ENCODE peak calls at places on chromosomes 4 and X, in ten cellular contexts. O is bronchial epithelial cell; X is foreskin fibroblast; N is fibroblast of mammary gland; W is CD4-positive, alpha-beta T cell; K is epithelial cell of proximal tubule; R is brain microvascular endothelial cell; H is choroid plexus epithelial cell; E is breast epithelium; L is nephron progenitor cell. M is an unnamed sample.

GRCh38 chrX:36957425-36958328 is 50.5 kb upstream of the FAM47C start:
- DNase-seq in X (no peak), L (peak), K (no peak), R (no peak), H (no peak), W (no peak), E (no peak), O (no peak), N (no peak), M (no peak)

GRCh38 chr4:149223659-149224058 is 592.0 kb downstream of the IQCM start:
- DNase-seq in W (no peak), K (no peak), L (no peak), X (no peak), R (no peak), E (no peak), H (peak), O (peak), N (peak), M (no peak)

GRCh38 chrX:106862972-106863688 is 40.0 kb downstream of the RIPPLY1 start:
- DNase-seq in X (peak), R (peak), E (no peak), W (no peak), O (peak), K (no peak), N (peak), H (peak), L (peak), M (no peak)

GRCh38 chr4:37825943-37826281 is 574 bp upstream of the PGM2 start:
- DNase-seq in X (no peak), E (no peak), K (peak), N (no peak), L (no peak), H (no peak), O (no peak), R (peak), W (no peak), M (no peak)

GRCh38 chr4:86536166-86536565 is 57.9 kb upstream of the PTPN13 start:
- DNase-seq in N (no peak), W (no peak), L (no peak), X (peak), R (no peak), O (no peak), E (no peak), K (no peak), H (peak), M (no peak)

GRCh38 chr4:122576261-122577188 is 44.3 kb downstream of the IL21 start:
- DNase-seq in L (no peak), N (peak), K (peak), E (no peak), X (peak), W (no peak), R (peak), O (peak), H (peak), M (no peak)

GRCh38 chr4:60463846-60464502 is 736.2 kb upstream of the ADGRL3 start:
- DNase-seq in X (peak), W (no peak), O (peak), L (no peak), K (no peak), H (peak), R (peak), E (no peak), N (no peak), M (no peak)

GRCh38 chrX:154368630-154369452 is 5.6 kb downstream of the FLNA start:
- DNase-seq in L (no peak), X (peak), N (peak), E (peak), K (no peak), O (peak), H (peak), R (peak), W (peak), M (peak)

GRCh38 chr4:61532324-61532723 is 332.2 kb downstream of the ADGRL3 start:
- DNase-seq in H (no peak), O (peak), L (peak), K (no peak), E (no peak), W (no peak), X (no peak), N (no peak), R (no peak), M (no peak)

GRCh38 chrX:17206584-17206983 is 168.4 kb upstream of the NHS start:
- DNase-seq in N (no peak), L (no peak), H (no peak), E (no peak), K (no peak), W (no peak), X (no peak), O (no peak), R (no peak), M (no peak)

GRCh38 chr4:7781993-7782392 is 157.7 kb downstream of the AFAP1 start:
- DNase-seq in X (no peak), H (no peak), K (no peak), W (no peak), E (no peak), R (no peak), L (no peak), O (no peak), N (no peak), M (no peak)

GRCh38 chr4:25863347-25863784 is 578 bp upstream of the SEL1L3 start:
- DNase-seq in O (no peak), E (no peak), L (peak), X (no peak), H (no peak), K (no peak), R (no peak), W (no peak), N (no peak), M (no peak)

GRCh38 chrX:20061869-20062254 is 54.8 kb downstream of the MAP7D2 start:
- DNase-seq in O (peak), N (peak), K (no peak), W (no peak), R (peak), H (peak), L (no peak), E (no peak), X (peak), M (no peak)

GRCh38 chr4:105399535-105400161 is 74.2 kb downstream of the PPA2 start:
- DNase-seq in X (peak), R (peak), H (peak), W (no peak), N (peak), K (no peak), O (peak), E (no peak), L (no peak), M (no peak)

GRCh38 chr4:184052616-184053015 is 147.5 kb downstream of the STOX2 start:
- DNase-seq in W (no peak), X (no peak), E (no peak), K (no peak), O (no peak), R (no peak), L (no peak), N (no peak), H (no peak), M (no peak)

GRCh38 chr4:166318810-166319525 is 445.9 kb downstream of the TLL1 start:
- DNase-seq in K (peak), X (peak), E (no peak), N (peak), L (no peak), R (peak), W (no peak), O (peak), H (peak), M (no peak)

GRCh38 chr4:82232891-82233290 is 140.9 kb downstream of the HNRNPD start:
- DNase-seq in H (no peak), K (no peak), L (no peak), X (no peak), R (no peak), W (no peak), E (no peak), N (no peak), O (no peak), M (no peak)

GRCh38 chr4:39025552-39026085 is 6.6 kb downstream of the TMEM156 start:
- DNase-seq in H (peak), X (no peak), N (no peak), E (no peak), K (no peak), W (no peak), R (peak), O (peak), L (no peak), M (no peak)

GRCh38 chr4:187088070-187088799 is 364.6 kb upstream of the FAT1 start:
- DNase-seq in O (no peak), H (no peak), L (no peak), W (no peak), R (no peak), N (no peak), X (no peak), K (no peak), E (no peak), M (no peak)

GRCh38 chrX:18390941-18391538 is 34.4 kb upstream of the CDKL5 start:
- DNase-seq in H (peak), X (peak), K (no peak), E (peak), L (peak), W (peak), N (peak), R (peak), O (peak), M (peak)

GRCh38 chr4:14841801-14842748 is 160.2 kb upstream of the CPEB2 start:
- DNase-seq in K (no peak), E (no peak), O (peak), R (peak), L (no peak), W (no peak), H (no peak), X (no peak), N (no peak), M (no peak)

GRCh38 chr4:101277661-101278060 is 69.7 kb downstream of the PPP3CA start:
- DNase-seq in R (peak), X (peak), H (peak), O (peak), E (no peak), W (no peak), L (no peak), K (no peak), N (peak), M (no peak)

GRCh38 chr4:153507679-153508073 is 41.5 kb downstream of the TMEM131L start:
- DNase-seq in L (no peak), W (no peak), K (no peak), H (no peak), O (peak), X (no peak), R (no peak), N (no peak), E (peak), M (no peak)

DNA sequence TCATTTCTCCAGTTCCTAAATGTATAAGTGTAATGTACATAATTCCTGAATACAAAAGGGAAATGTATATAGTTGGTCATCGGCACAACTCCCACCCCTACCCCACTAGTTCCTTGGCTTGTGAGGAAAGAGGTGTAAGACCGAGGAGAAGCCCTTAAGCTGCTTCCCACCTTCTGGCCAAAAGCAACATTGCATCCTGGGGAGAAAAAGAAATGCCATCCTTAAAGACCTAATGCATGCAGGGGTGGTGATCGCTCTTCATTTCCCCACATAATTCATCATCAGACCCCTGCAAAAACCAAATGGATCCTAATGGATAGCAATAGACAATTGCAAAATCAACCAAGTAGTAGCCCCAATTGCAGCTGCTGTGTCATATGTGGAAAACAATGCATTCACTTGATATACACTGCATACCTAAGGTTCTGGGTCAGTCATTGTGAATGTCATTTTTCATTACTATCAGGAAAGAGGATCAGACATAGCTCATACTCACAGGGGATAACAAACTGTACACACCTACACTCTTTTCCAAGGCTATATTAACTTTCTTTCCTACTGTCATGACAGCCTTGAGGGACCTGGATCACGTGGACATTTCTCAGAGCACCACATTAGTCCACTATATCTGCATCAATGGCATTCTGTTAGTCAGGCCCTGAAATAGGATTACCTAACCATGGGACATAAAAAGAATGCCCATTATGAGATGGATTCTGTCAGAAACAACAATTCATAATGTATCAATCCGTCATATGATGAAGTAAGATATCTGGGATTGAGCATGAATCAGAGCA is 31.7 kb upstream of the NFXL1 start:
- DNase-seq in W (no peak), L (no peak), X (peak), K (no peak), N (no peak), E (no peak), O (no peak), H (peak), R (no peak), M (no peak)
- TF ChIP-seq CTCF in W (no peak), L (no peak), X (no peak), K (peak), N (peak), E (no peak), O (no peak), H (peak), R (peak), M (no peak)

GRCh38 chr4:35151816-35152572 is 1092.3 kb downstream of the ARAP2 start:
- DNase-seq in L (peak), W (no peak), K (no peak), H (no peak), E (no peak), X (no peak), R (no peak), N (no peak), O (peak), M (no peak)
- TF ChIP-seq CTCF in L (peak), W (no peak), K (peak), H (peak), E (no peak), X (peak), R (peak), N (no peak), O (peak), M (no peak)

GRCh38 chr4:127782025-127782274 is 172 bp upstream of the HSPA4L start:
- DNase-seq in N (peak), L (peak), E (peak), W (no peak), O (peak), K (no peak), X (peak), H (peak), R (peak), M (peak)
- TF ChIP-seq CTCF in N (no peak), L (no peak), E (no peak), W (no peak), O (no peak), K (no peak), X (no peak), H (no peak), R (no peak), M (no peak)

GRCh38 chrX:99795495-99795894 is 614.6 kb downstream of the PCDH19 start:
- DNase-seq in X (no peak), L (no peak), K (no peak), E (no peak), R (no peak), W (no peak), N (no peak), H (no peak), O (peak), M (no peak)
- TF ChIP-seq CTCF in X (no peak), L (no peak), K (peak), E (no peak), R (no peak), W (no peak), N (peak), H (no peak), O (no peak), M (no peak)

GRCh38 chr4:94169803-94170372 is 37.8 kb upstream of the SMARCAD1 start:
- DNase-seq in H (no peak), E (no peak), K (no peak), W (no peak), X (no peak), O (no peak), R (no peak), L (no peak), N (no peak), M (no peak)

GRCh38 chr4:94175553-94176260 is 32.0 kb upstream of the SMARCAD1 start:
- DNase-seq in W (no peak), K (no peak), R (no peak), E (no peak), L (no peak), N (no peak), X (no peak), O (no peak), H (no peak), M (no peak)

GRCh38 chr4:94168321-94168720 is 39.3 kb upstream of the SMARCAD1 start:
- DNase-seq in K (no peak), R (peak), E (no peak), L (no peak), N (no peak), H (peak), X (no peak), O (no peak), W (no peak), M (no peak)

DNA sequence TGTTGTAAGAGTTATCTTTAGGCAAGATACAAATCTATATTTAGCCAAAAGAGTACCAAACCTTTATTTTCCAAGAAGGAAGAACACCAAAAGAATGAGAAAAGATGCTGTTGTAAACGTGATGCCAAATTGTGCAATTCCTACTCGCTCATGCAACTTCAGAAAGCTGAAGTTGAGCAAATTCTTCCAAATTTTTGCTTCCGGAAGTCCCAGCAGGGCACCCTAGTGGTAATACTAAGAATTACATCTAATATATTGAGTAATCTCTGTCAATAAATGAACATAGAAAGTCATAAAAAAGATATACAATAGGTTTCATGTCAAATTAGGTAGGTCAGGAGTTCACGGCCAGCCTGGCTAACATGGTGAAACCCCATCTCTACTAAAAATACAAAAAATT is 36.0 kb upstream of the SMARCAD1 start:
- DNase-seq in E (no peak), H (peak), X (no peak), N (peak), W (no peak), O (no peak), L (no peak), R (no peak), K (no peak), M (no peak)
- TF ChIP-seq CTCF in E (no peak), H (peak), X (peak), N (peak), W (no peak), O (peak), L (peak), R (peak), K (peak), M (peak)